ENCODE peak calls at places on chromosomes 7 and 10, in four cellular contexts. Y is heart right ventricle, T is lower lobe of right lung, G is uterus. U is an unnamed sample. For H3K4me1 and H3K9me3, the result is how much of the 10 kb centered on the place peaks cover.

GRCh38 chr10:18753496-18753895 is 94.3 kb downstream of the ARL5B start:
- DNase-seq in G (no peak), T (no peak), Y (no peak), U (no peak)

GRCh38 chr10:103145860-103146466 is 47.1 kb downstream of the NT5C2 start:
- DNase-seq in G (peak), Y (peak), T (no peak), U (peak)

GRCh38 chr10:73480158-73480557 is 15.7 kb downstream of the PPP3CB start:
- DNase-seq in G (no peak), T (no peak), Y (no peak), U (no peak)

GRCh38 chr10:120982507-120982906 is 131.3 kb downstream of the WDR11 start:
- DNase-seq in Y (no peak), T (no peak), G (no peak), U (no peak)

GRCh38 chr7:132102942-132103341 is 473.3 kb downstream of the PLXNA4 start:
- DNase-seq in G (no peak), T (no peak), Y (no peak), U (no peak)

GRCh38 chr7:156155988-156156733 is 343.9 kb upstream of the SHH start:
- DNase-seq in G (no peak), T (no peak), Y (no peak), U (no peak)

GRCh38 chr10:32379314-32379949 is 32.5 kb upstream of the EPC1 start:
- DNase-seq in G (no peak), T (no peak), Y (no peak), U (no peak)

GRCh38 chr10:12194752-12195271 is 879 bp downstream of the NUDT5 start:
- DNase-seq in Y (peak), T (peak), G (peak), U (no peak)

GRCh38 chr10:76085773-76086570 is 654.5 kb downstream of the LRMDA start:
- DNase-seq in T (no peak), G (no peak), Y (no peak), U (no peak)

GRCh38 chr7:114885836-114886235 is 36.1 kb upstream of the MDFIC start:
- DNase-seq in G (no peak), Y (no peak), T (no peak), U (no peak)

GRCh38 chr10:28130267-28130666 is 131.4 kb upstream of the ODAD2 start:
- DNase-seq in T (no peak), Y (no peak), G (no peak), U (no peak)

GRCh38 chr7:107879400-107880035 is 11.5 kb upstream of the DLD start:
- DNase-seq in T (no peak), Y (no peak), G (no peak), U (no peak)

GRCh38 chr7:74498996-74499834 is 45.5 kb downstream of the GTF2IRD1 start:
- DNase-seq in Y (peak), T (no peak), G (no peak), U (no peak)

GRCh38 chr10:86306628-86307278 is 59.8 kb downstream of the GRID1 start:
- DNase-seq in T (no peak), G (no peak), Y (no peak), U (no peak)

GRCh38 chr10:121710971-121711370 is 112.7 kb upstream of the FGFR2 start:
- DNase-seq in G (no peak), T (no peak), Y (no peak), U (no peak)

GRCh38 chr10:123045961-123046731 is 37.3 kb downstream of the ACADSB start:
- DNase-seq in G (no peak), T (no peak), Y (no peak), U (no peak)

GRCh38 chr7:135712182-135712782 is 15.7 kb downstream of the SLC13A4 start:
- DNase-seq in T (no peak), Y (no peak), G (no peak), U (no peak)

GRCh38 chr10:104784452-104784851 is 143.4 kb downstream of the SORCS3 start:
- DNase-seq in T (no peak), G (no peak), Y (no peak), U (no peak)

GRCh38 chr7:22488643-22489462 is 11.1 kb downstream of the STEAP1B start:
- DNase-seq in G (peak), T (peak), Y (no peak), U (no peak)

GRCh38 chr10:46019541-46020343 is 10.7 kb downstream of the NCOA4 start:
- DNase-seq in G (no peak), Y (no peak), T (no peak), U (no peak)

GRCh38 chr10:66572700-66573099 is 353.1 kb upstream of the LRRTM3 start:
- DNase-seq in T (no peak), G (no peak), Y (no peak), U (no peak)

GRCh38 chr7:40569326-40569725 is 434.5 kb downstream of the SUGCT start:
- DNase-seq in G (no peak), T (no peak), Y (no peak), U (no peak)

GRCh38 chr10:124150807-124151417 is 57.5 kb upstream of the CHST15 start:
- DNase-seq in G (no peak), T (no peak), Y (no peak), U (no peak)

GRCh38 chr7:25894002-25894901 is 257.7 kb upstream of the NFE2L3 start:
- DNase-seq in T (peak), Y (no peak), G (no peak), U (no peak)

GRCh38 chr7:30166155-30166840 is 31.5 kb downstream of the MTURN start:
- DNase-seq in T (peak), Y (no peak), G (no peak), U (no peak)

GRCh38 chr7:101681170-101682007 is 52.3 kb upstream of the MYL10 start:
- DNase-seq in Y (peak), T (no peak), G (peak), U (peak)

GRCh38 chr7:104926905-104927454 is 87.0 kb upstream of the KMT2E start:
- DNase-seq in Y (no peak), G (no peak), T (peak), U (no peak)

DNA sequence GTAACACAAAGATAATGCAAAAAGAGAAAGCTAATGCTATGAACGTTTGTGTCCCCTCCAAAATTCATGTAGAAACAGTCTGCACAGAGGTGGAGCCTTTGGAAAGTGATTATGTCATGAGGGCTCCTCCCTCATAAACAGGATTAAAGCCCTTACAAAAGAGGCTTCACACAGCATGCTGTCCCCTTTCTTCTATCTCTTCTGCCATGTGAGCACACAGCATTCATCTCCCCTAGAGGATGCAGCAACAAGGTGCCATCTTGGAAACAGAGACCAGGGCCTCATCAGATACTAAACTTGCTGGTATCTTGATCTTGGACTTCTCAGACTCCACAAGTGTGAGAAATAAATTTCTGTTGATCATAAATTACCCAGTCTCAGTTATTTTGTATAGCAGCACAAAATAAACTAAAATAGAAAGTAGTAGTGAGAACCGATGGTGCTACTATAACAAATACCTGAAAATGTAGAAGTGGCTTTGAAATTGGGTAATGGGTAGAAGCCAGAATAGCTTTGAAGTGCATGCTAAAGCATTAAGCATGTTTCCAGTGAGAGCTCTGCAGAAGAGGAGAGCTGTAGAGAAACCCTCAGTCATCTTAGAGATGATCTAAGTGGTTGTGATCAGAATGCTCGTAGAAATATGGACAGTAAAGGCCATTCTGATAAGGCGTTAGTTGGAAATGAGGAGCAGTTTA is 108.7 kb downstream of the DNAJC1 start:
- DNase-seq in G (no peak), T (no peak), Y (no peak), U (no peak)
- H3K27ac ChIP-seq in G (no peak), T (no peak), Y (no peak), U (no peak)

DNA sequence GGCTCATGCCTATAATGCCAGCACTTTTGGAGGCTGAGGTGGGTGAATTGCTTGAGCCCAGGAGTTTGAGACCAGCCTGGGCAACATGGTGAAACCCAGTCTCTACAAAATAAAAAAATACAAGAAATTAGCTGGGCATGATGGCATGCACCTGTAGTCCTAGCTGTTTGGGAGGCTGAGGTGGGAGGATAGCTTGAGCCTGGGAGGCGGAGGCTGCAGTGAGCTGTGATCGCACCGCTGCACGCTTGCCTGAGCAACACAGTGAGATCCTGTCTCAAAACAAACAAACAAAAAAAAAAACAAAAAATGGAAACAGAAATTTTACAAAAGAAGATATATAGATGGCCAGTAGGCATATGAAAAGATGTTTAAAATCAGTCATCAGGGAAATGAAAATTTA is 57.1 kb downstream of the PTEN start:
- DNase-seq in G (no peak), T (no peak), Y (no peak), U (no peak)
- H3K4me1 ChIP-seq in G (under half), T (under half), Y (half or more), U (under half)

GRCh38 chr10:128416231-128416630 is 290.0 kb upstream of the MKI67 start:
- DNase-seq in T (no peak), G (no peak), Y (no peak), U (no peak)

GRCh38 chr10:128420623-128421022 is 294.4 kb upstream of the MKI67 start:
- DNase-seq in G (no peak), T (no peak), Y (no peak), U (no peak)

GRCh38 chr10:128419466-128420019 is 293.3 kb upstream of the MKI67 start:
- DNase-seq in G (no peak), T (no peak), Y (no peak), U (no peak)

GRCh38 chr10:128417776-128418175 is 291.6 kb upstream of the MKI67 start:
- DNase-seq in G (no peak), Y (no peak), T (no peak), U (no peak)

DNA sequence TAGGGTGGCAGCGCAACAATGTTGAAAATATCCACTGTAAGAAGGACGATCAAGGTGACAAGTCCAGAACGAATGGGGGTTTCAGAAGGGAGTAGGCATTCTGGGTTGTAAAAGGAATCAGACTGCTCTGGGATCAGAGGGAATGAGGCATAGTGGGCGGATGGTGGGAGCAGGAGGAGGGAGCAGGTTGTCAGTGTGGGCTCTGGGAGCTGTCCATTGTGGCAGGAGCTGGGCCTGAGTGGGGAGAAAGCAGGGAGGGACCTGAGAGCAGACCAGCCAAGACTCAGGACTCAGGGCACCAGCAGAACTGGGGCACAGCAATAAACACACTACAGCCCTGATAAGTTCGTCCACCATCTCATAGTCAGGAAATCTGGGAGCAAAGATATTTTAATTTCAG is 292.6 kb upstream of the MKI67 start:
- DNase-seq in Y (no peak), T (no peak), G (no peak), U (no peak)
- H3K9me3 ChIP-seq in Y (under half), T (under half), G (under half), U (under half)

DNA sequence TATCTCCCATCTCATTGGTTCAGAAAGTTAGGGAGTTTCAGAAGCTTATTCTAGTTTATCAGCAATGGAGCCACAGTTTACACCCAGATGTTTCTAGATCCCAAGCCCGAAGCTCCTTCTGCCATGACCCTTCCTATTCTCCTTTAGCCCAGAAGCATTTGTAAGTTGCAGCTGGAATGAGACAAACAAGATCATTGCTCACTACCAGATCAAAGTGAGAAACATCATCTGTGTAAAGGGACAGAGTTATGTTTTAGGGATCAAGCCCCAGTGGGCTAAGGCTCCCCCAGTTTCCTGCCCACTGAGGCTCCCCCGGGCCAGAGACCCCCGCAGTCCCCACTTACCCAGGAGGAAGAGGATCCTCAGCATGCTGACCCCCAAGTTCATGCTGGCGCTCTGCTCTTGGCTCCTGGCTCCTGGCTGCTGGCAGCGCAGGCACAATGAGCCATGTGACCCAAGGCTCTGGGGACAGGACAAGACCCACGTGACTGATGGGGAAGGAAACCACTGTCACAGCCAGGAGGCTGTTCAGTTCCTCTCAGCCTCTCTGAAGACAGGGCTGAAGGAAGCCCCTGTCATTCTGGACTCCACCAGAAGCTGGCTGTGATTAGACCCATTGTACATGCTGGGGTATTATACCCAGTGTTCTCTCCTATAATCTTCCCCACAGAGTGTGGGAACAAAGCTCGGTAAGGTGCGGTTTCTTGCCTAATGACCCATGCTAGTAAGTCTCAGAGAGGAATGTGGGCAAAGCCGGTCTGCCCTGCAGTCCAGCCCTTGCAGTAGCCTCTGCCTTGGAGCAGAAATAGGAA is at the start of gene TMEM273:
- DNase-seq in Y (peak), G (peak), T (peak), U (no peak)
- H3K27ac ChIP-seq in Y (peak), G (peak), T (peak), U (peak)

GRCh38 chr10:79269443-79269842 is 77.8 kb upstream of the PPIF start:
- DNase-seq in T (no peak), Y (no peak), G (no peak), U (no peak)
- H3K4me1 ChIP-seq in T (half or more), Y (half or more), G (under half), U (half or more)

DNA sequence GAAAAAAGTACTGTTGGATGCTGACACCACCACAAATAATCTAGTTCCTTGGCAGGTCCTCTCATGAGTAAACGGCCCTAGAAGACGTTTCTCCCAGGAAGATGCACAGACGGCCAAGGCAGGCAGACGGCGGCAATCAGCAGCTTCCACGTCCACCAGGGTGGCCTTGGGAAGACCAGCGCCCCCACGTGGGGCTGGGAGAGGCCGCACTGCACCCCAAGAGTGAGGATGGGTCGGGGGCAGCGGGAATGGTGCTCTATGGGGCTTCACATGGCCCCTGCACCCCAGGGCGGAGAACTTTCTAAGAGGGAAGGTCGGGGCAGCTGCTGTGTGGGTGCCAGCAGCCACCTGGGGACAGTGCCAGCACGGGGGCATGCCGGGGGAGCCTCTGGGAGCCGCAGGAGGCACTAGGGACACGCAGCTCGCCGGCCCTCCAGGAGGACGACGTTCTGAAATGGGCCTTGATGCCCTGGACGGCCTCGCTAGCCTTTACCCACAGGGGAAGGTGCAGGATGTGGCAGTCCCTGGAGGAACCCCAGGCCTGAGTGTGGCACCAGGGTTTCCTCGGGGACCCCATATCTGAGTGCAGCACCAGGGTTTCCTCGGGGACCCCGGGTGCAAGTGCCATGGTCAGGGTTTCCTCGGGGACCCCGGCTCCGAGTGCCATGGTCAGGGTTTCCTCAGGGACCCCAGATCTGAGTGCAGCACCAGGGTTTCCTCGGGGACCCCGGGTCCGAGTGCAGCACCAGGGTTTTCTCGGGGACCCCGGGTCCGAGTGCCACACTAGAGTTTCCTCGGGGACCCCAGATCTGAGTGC is 539.9 kb downstream of the DNAJB6 start:
- DNase-seq in G (no peak), T (no peak), Y (no peak), U (no peak)
- H3K9me3 ChIP-seq in G (under half), T (under half), Y (under half), U (under half)

GRCh38 chr10:69362471-69362954 is 54.2 kb downstream of the TACR2 start:
- DNase-seq in G (peak), T (peak), Y (peak), U (peak)
- H3K27ac ChIP-seq in G (no peak), T (peak), Y (peak), U (peak)

GRCh38 chr10:29598861-29599311 is 35.9 kb downstream of the SVIL start:
- DNase-seq in Y (no peak), G (peak), T (no peak), U (no peak)
- H3K4me1 ChIP-seq in Y (half or more), G (under half), T (under half), U (under half)

GRCh38 chr7:94509264-94509878 is at the start of gene CASD1:
- DNase-seq in Y (peak), T (peak), G (peak), U (no peak)

GRCh38 chr7:94507962-94508361 is 1.6 kb upstream of the CASD1 start:
- DNase-seq in Y (no peak), G (no peak), T (no peak), U (no peak)

GRCh38 chr7:94510582-94511456 is 1.2 kb downstream of the CASD1 start:
- DNase-seq in T (peak), Y (peak), G (peak), U (no peak)

GRCh38 chr7:94509879-94510581 is 421 bp downstream of the CASD1 start:
- DNase-seq in G (peak), T (peak), Y (peak), U (no peak)

GRCh38 chr7:94507462-94507861 is 2.1 kb upstream of the CASD1 start:
- DNase-seq in G (no peak), Y (no peak), T (no peak), U (no peak)
- H3K9me3 ChIP-seq in G (under half), Y (under half), T (under half), U (under half)

GRCh38 chr7:137956591-137956990 is 45.3 kb downstream of the CREB3L2 start:
- DNase-seq in G (no peak), T (no peak), Y (no peak), U (no peak)
- H3K27ac ChIP-seq in G (peak), T (peak), Y (no peak), U (peak)